ENCODE peak calls at places on chromosomes 12 and 14, in seven cellular contexts. C is breast epithelium, P is PC-3, N is tibial nerve, W is psoas muscle, B is neural progenitor cell, F is A549. M is an unnamed sample. For H3K9me3, the result is how much of the 10 kb centered on the place peaks cover.

GRCh38 chr12:77120695-77121094 is 55.3 kb upstream of the E2F7 start:
- DNase-seq in C (no peak), P (peak), N (no peak), W (no peak), B (no peak), F (no peak), M (no peak)

GRCh38 chr12:19440019-19440858 is 947 bp downstream of the AEBP2 start:
- DNase-seq in C (peak), P (peak), N (peak), W (peak), B (peak), F (peak), M (peak)

GRCh38 chr12:45464699-45465098 is 248.8 kb downstream of the ANO6 start:
- DNase-seq in C (no peak), P (peak), N (no peak), W (no peak), B (peak), F (no peak), M (no peak)

GRCh38 chr14:30034049-30034635 is 106.5 kb upstream of the PRKD1 start:
- DNase-seq in C (no peak), P (no peak), N (no peak), W (no peak), B (peak), F (no peak), M (no peak)

GRCh38 chr12:76762556-76762955 is 1.4 kb upstream of the ZDHHC17 start:
- DNase-seq in C (no peak), P (no peak), N (no peak), W (no peak), B (peak), F (no peak), M (no peak)

GRCh38 chr12:131620520-131620919 is 90.4 kb upstream of the SFSWAP start:
- DNase-seq in C (no peak), P (no peak), N (no peak), W (no peak), B (no peak), F (no peak), M (no peak)

GRCh38 chr14:105067140-105067968 is 2.1 kb upstream of the GPR132 start:
- DNase-seq in C (no peak), P (peak), N (no peak), W (no peak), B (no peak), F (no peak), M (peak)

GRCh38 chr14:100898465-100898864 is 5.1 kb downstream of the RTL1 start:
- DNase-seq in C (peak), P (no peak), N (no peak), W (no peak), B (no peak), F (no peak), M (no peak)

GRCh38 chr12:114631242-114631641 is 52.7 kb downstream of the TBX3 start:
- DNase-seq in C (no peak), P (no peak), N (no peak), W (no peak), B (no peak), F (no peak), M (no peak)

GRCh38 chr14:50215416-50215815 is 16.0 kb downstream of the SOS2 start:
- DNase-seq in C (no peak), P (no peak), N (no peak), W (no peak), B (no peak), F (no peak), M (no peak)

GRCh38 chr12:92912052-92912451 is 17.0 kb downstream of the EEA1 start:
- DNase-seq in C (no peak), P (no peak), N (no peak), W (no peak), B (no peak), F (no peak), M (no peak)

GRCh38 chr12:101634724-101635123 is 40.0 kb downstream of the MYBPC1 start:
- DNase-seq in C (no peak), P (no peak), N (no peak), W (no peak), B (no peak), F (no peak), M (no peak)

GRCh38 chr12:40330180-40330579 is 105.4 kb downstream of the LRRK2 start:
- DNase-seq in C (no peak), P (no peak), N (no peak), W (no peak), B (no peak), F (no peak), M (no peak)

GRCh38 chr12:109880938-109881337 is 597 bp upstream of the GLTP start:
- DNase-seq in C (no peak), P (peak), N (no peak), W (no peak), B (peak), F (no peak), M (no peak)

GRCh38 chr12:104986022-104986941 is at the start of gene NOPCHAP1:
- DNase-seq in C (peak), P (peak), N (peak), W (peak), B (peak), F (peak), M (peak)

GRCh38 chr12:646303-647038 is 16.8 kb downstream of the NINJ2 start:
- DNase-seq in C (no peak), P (no peak), N (peak), W (peak), B (no peak), F (no peak), M (no peak)

GRCh38 chr14:24535737-24536136 is 27.7 kb upstream of the CMA1 start:
- DNase-seq in C (no peak), P (no peak), N (no peak), W (no peak), B (no peak), F (no peak), M (no peak)

GRCh38 chr12:45757172-45757571 is 27.7 kb downstream of the ARID2 start:
- DNase-seq in C (no peak), P (no peak), N (no peak), W (no peak), B (no peak), F (no peak), M (no peak)

GRCh38 chr14:95829321-95829720 is 47.3 kb upstream of the TUNAR start:
- DNase-seq in C (no peak), P (no peak), N (no peak), W (no peak), B (no peak), F (no peak), M (no peak)

GRCh38 chr14:63499701-63500250 is 43.4 kb downstream of the PPP2R5E start:
- DNase-seq in C (no peak), P (peak), N (peak), W (no peak), B (no peak), F (no peak), M (no peak)

GRCh38 chr12:53324113-53324778 is 2.8 kb upstream of the AAAS start:
- DNase-seq in C (no peak), P (no peak), N (no peak), W (no peak), B (peak), F (no peak), M (peak)

GRCh38 chr12:48105321-48105866 is 485 bp downstream of the SENP1 start:
- DNase-seq in C (no peak), P (peak), N (no peak), W (no peak), B (peak), F (peak), M (peak)

GRCh38 chr14:61218765-61219164 is 62.4 kb downstream of the TMEM30B start:
- DNase-seq in C (no peak), P (no peak), N (peak), W (peak), B (no peak), F (no peak), M (no peak)

GRCh38 chr12:85029456-85029855 is 6.6 kb downstream of the TSPAN19 start:
- DNase-seq in C (no peak), P (peak), N (no peak), W (no peak), B (peak), F (peak), M (no peak)

GRCh38 chr12:14695685-14696084 is 714 bp downstream of the GUCY2C start:
- DNase-seq in C (no peak), P (no peak), N (no peak), W (no peak), B (no peak), F (no peak), M (no peak)

GRCh38 chr12:121808623-121809022 is 4.8 kb downstream of the SETD1B start:
- DNase-seq in C (no peak), P (no peak), N (no peak), W (no peak), B (no peak), F (no peak), M (no peak)

GRCh38 chr12:55126106-55126505 is at the start of gene OR9K2:
- DNase-seq in C (no peak), P (no peak), N (no peak), W (no peak), B (no peak), F (no peak), M (no peak)

GRCh38 chr14:103279129-103280025 is 54.7 kb upstream of the EIF5 start:
- DNase-seq in C (peak), P (no peak), N (no peak), W (peak), B (peak), F (no peak), M (no peak)

GRCh38 chr14:33432407-33433023 is 493.8 kb downstream of the NPAS3 start:
- DNase-seq in C (no peak), P (peak), N (peak), W (no peak), B (peak), F (peak), M (no peak)

GRCh38 chr12:52198454-52199215 is 6.8 kb upstream of the KRT80 start:
- DNase-seq in C (no peak), P (no peak), N (no peak), W (no peak), B (no peak), F (no peak), M (no peak)

GRCh38 chr14:100842799-100843198 is 16.9 kb downstream of the MEG3 start:
- DNase-seq in C (no peak), P (no peak), N (no peak), W (peak), B (no peak), F (no peak), M (no peak)

GRCh38 chr12:131459666-131460365 is 251.1 kb upstream of the SFSWAP start:
- DNase-seq in C (no peak), P (no peak), N (no peak), W (no peak), B (no peak), F (no peak), M (no peak)

DNA sequence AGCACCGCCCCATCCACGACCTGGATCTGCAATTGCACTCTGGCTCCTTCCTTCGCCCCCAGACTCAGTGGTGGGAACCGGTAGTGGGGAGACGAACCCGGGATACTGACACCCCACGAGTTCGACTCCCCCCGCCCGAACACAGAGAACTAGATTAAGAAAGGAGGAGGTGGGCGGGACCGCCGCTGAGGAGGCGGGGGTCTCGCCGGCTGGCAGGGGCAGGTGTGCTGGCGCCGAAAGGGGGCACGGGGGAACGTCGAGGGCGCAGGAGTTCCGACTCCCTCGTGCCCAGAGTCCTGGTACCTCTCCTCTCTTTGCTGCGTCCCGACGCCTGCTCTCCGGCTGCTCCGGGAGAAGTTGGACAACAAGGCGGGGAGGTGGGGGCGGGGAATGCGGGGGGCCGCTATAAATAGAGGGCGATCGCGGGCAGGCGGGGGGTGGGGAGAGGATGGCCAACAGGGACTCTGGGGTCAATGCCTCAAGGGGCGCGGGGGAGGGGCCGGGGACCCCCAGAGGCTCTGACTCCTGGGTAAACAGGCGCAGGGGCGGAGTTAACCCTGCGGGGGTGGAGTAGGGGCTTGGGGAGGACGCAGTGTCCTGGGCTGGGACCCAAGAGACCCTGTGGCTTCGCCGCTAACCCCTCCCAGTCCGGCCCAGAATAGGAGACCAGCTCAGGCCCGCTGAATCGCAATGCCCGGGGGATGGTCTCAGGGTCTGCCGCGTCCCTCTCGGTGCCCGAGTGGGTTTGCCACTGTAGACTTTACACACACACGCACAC is 702 bp upstream of the NDRG2 start:
- DNase-seq in C (peak), P (no peak), N (peak), W (peak), B (peak), F (no peak), M (no peak)
- H3K4me3 ChIP-seq in C (peak), P (peak), N (peak), W (peak), B (peak), F (peak), M (peak)

GRCh38 chr12:34388636-34389377 is 366.5 kb downstream of the ALG10 start:
- DNase-seq in C (no peak), P (no peak), N (no peak), W (no peak), B (no peak), F (no peak), M (no peak)
- H3K9me3 ChIP-seq in C (half or more), P (under half), N (half or more), W (under half), B (under half), F (under half), M (under half)

GRCh38 chr12:80352476-80352875 is 91.6 kb upstream of the PTPRQ start:
- DNase-seq in C (no peak), P (peak), N (no peak), W (no peak), B (peak), F (no peak), M (no peak)

GRCh38 chr12:80353254-80353653 is 90.8 kb upstream of the PTPRQ start:
- DNase-seq in C (no peak), P (peak), N (no peak), W (no peak), B (no peak), F (no peak), M (no peak)

GRCh38 chr12:80359703-80360102 is 84.3 kb upstream of the PTPRQ start:
- DNase-seq in C (no peak), P (no peak), N (no peak), W (no peak), B (no peak), F (no peak), M (no peak)

GRCh38 chr12:80356092-80356491 is 87.9 kb upstream of the PTPRQ start:
- DNase-seq in C (no peak), P (no peak), N (no peak), W (no peak), B (no peak), F (no peak), M (no peak)
- H3K27ac ChIP-seq in C (no peak), P (no peak), N (no peak), W (no peak), B (no peak), F (no peak), M (no peak)

GRCh38 chr12:42589465-42590323 is at the start of gene PRICKLE1:
- DNase-seq in C (no peak), P (peak), N (no peak), W (peak), B (peak), F (peak), M (no peak)
- H3K4me3 ChIP-seq in C (peak), P (peak), N (peak), W (peak), B (peak), F (peak), M (no peak)

GRCh38 chr12:12202747-12203146 is 64.1 kb downstream of the LRP6 start:
- DNase-seq in C (no peak), P (no peak), N (no peak), W (no peak), B (no peak), F (no peak), M (no peak)

GRCh38 chr12:12202105-12202504 is 64.7 kb downstream of the LRP6 start:
- DNase-seq in C (no peak), P (no peak), N (no peak), W (no peak), B (no peak), F (no peak), M (no peak)

GRCh38 chr12:12198124-12198523 is 68.7 kb downstream of the LRP6 start:
- DNase-seq in C (no peak), P (no peak), N (no peak), W (no peak), B (no peak), F (no peak), M (no peak)

GRCh38 chr12:12201274-12201758 is 65.5 kb downstream of the LRP6 start:
- DNase-seq in C (no peak), P (no peak), N (no peak), W (no peak), B (no peak), F (no peak), M (no peak)

DNA sequence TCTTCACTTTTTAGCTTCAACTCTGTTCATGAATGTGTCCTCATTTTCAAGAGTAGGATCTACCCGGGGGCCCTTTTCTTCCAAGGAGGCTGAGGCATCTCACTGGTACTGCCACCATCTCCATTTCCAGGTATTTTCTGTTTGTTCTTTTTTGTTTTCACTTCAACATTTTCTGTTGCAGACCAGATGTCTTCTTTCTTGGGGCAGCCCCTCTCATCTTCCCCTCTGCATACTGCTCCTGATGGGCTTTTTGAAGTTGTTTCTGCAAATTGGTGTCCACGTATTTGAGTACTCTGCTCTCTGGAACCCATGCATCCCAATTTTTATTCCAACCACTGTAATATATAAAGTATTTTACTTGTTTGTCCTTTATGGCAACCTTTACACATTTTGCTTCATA is 66.5 kb downstream of the LRP6 start:
- DNase-seq in C (no peak), P (no peak), N (no peak), W (no peak), B (no peak), F (no peak), M (no peak)
- H3K9me3 ChIP-seq in C (under half), P (under half), N (under half), W (under half), B (under half), F (under half), M (under half)

GRCh38 chr12:23002381-23002780 is 377.4 kb downstream of the ETNK1 start:
- DNase-seq in C (no peak), P (no peak), N (no peak), W (no peak), B (peak), F (no peak), M (no peak)
- H3K27ac ChIP-seq in C (no peak), P (no peak), N (no peak), W (no peak), B (peak), F (no peak), M (no peak)

GRCh38 chr12:89782807-89783206 is 74.2 kb upstream of the ATP2B1 start:
- DNase-seq in C (no peak), P (peak), N (no peak), W (no peak), B (no peak), F (no peak), M (no peak)
- H3K4me3 ChIP-seq in C (no peak), P (no peak), N (no peak), W (no peak), B (no peak), F (no peak), M (no peak)

DNA sequence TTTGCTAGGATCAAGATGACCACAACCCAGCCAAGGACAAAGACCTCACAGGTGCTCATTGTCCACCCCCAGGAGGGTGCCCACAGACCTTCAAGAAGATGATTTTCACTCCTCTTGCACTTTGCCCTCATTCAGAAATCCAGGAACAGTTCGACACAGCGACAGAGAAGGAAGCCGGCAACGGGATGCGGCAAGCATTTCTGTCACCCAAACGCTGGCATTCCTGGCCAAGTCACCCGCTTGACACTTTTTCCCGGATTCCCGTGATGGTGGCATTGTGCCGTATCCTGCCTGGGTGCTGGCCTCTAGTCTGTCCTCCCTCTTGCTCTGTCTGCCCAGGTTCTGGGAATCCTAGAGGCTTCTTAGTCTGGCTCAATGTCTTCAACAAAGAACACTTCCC is 770.4 kb upstream of the ALG10B start:
- DNase-seq in C (no peak), P (no peak), N (no peak), W (no peak), B (no peak), F (no peak), M (no peak)
- H3K9me3 ChIP-seq in C (under half), P (under half), N (under half), W (under half), B (under half), F (under half), M (under half)

M was measured in CD8-positive, alpha-beta memory T cell.